ENCODE peak calls at places on chromosomes 2 and 18, in six cellular contexts. X is stimulated activated CD8-positive, alpha-beta memory T cell treated with anti-CD3 and anti-CD28 coated beads, Interleukin-15, amount 100 ng/mL, for 1 hour; H is substantia nigra; Y is bronchial epithelial cell; M is thyroid gland; V is fibroblast of villous mesenchyme. L is an unnamed sample.

GRCh38 chr2:45124456-45124855 is 115.2 kb upstream of the SIX2 start:
- DNase-seq in V (no peak), Y (no peak), H (no peak), X (no peak), M (no peak), L (no peak)

GRCh38 chr2:129880309-129880708 is 99.2 kb upstream of the RAB6C start:
- DNase-seq in X (no peak), H (no peak), M (no peak), Y (no peak), V (no peak), L (no peak)

GRCh38 chr18:49460958-49461601 is 635 bp upstream of the DYM start:
- DNase-seq in M (peak; percentile 16), V (peak; percentile 42), X (no peak), H (no peak), Y (peak; percentile 28), L (no peak)

GRCh38 chr2:122172812-122173211 is 417.4 kb downstream of the TSN start:
- DNase-seq in H (no peak), M (no peak), Y (no peak), V (no peak), X (no peak), L (no peak)

GRCh38 chr2:231227309-231228162 is 29.1 kb downstream of the ARMC9 start:
- DNase-seq in M (peak; percentile 71), H (peak; percentile 14), X (no peak), Y (peak; percentile 76), V (peak; percentile 80), L (peak; percentile 63)

GRCh38 chr2:40367652-40368051 is 84.2 kb downstream of the SLC8A1 start:
- DNase-seq in V (peak; percentile 27), Y (peak; percentile 79), X (no peak), M (no peak), H (no peak), L (no peak)

GRCh38 chr2:30772021-30772705 is 35.1 kb downstream of the CAPN13 start:
- DNase-seq in X (no peak), V (no peak), H (no peak), M (no peak), Y (no peak), L (no peak)

GRCh38 chr18:76528477-76529432 is 33.7 kb upstream of the ZNF516 start:
- DNase-seq in Y (peak; percentile 72), X (no peak), V (peak; percentile 86), M (peak; percentile 47), H (no peak), L (no peak)

GRCh38 chr18:57737661-57738060 is 65.5 kb downstream of the ATP8B1 start:
- DNase-seq in M (peak; percentile 82), Y (peak; percentile 97), H (no peak), X (no peak), V (peak; percentile 99), L (peak; percentile 93)

GRCh38 chr2:200810252-200810650 is 1.5 kb upstream of the BZW1 start:
- DNase-seq in Y (peak; percentile 82), M (no peak), X (no peak), V (peak; percentile 78), H (no peak), L (no peak)

GRCh38 chr18:62758591-62758990 is 43.2 kb downstream of the PHLPP1 start:
- DNase-seq in X (no peak), Y (no peak), M (no peak), V (no peak), H (no peak), L (no peak)

GRCh38 chr2:10389596-10389995 is 58.5 kb downstream of the ODC1 start:
- DNase-seq in V (no peak), M (no peak), X (no peak), Y (no peak), H (no peak), L (no peak)

GRCh38 chr18:78970774-78971333 is 8.8 kb upstream of the SALL3 start:
- DNase-seq in Y (no peak), M (no peak), X (no peak), H (no peak), V (no peak), L (no peak)

GRCh38 chr18:63022429-63023022 is 297.0 kb downstream of the BCL2 start:
- DNase-seq in V (no peak), M (no peak), H (no peak), X (no peak), Y (no peak), L (no peak)

GRCh38 chr2:227154976-227155375 is 9.0 kb downstream of the COL4A4 start:
- DNase-seq in Y (peak; percentile 42), V (no peak), H (no peak), M (peak; percentile 55), X (no peak), L (no peak)

GRCh38 chr18:45423664-45424063 is 191.6 kb upstream of the SLC14A2 start:
- DNase-seq in X (no peak), Y (no peak), V (peak; percentile 75), M (no peak), H (no peak), L (no peak)

GRCh38 chr2:20573611-20574422 is 77.1 kb downstream of the HS1BP3 start:
- DNase-seq in H (peak; percentile 24), V (peak; percentile 92), M (no peak), Y (no peak), X (no peak), L (peak; percentile 93)

GRCh38 chr2:157898591-157898996 is 22.5 kb upstream of the ACVR1 start:
- DNase-seq in X (no peak), Y (peak; percentile 90), M (peak; percentile 39), H (no peak), V (peak; percentile 80), L (no peak)